ENCODE peak calls at places on chromosome 20, in six cellular contexts. T is adrenal gland, U is body of pancreas, H is ovary, I is GM12878, J is transverse colon. G is an unnamed sample.

GRCh38 chr20:63264002-63264401 is 8.6 kb upstream of the ARFGAP1 start:
- DNase-seq in T (no peak), U (no peak), H (no peak), I (no peak), J (no peak), G (no peak)

GRCh38 chr20:25000268-25000801 is 7.8 kb upstream of the APMAP start:
- DNase-seq in T (peak; percentile 82), U (peak; percentile 98), H (no peak), I (no peak), J (peak; percentile 38), G (no peak)

GRCh38 chr20:47272893-47273590 is 83.5 kb downstream of the ZMYND8 start:
- DNase-seq in T (peak; percentile 65), U (peak; percentile 55), H (peak; percentile 46), I (peak; percentile 46), J (peak; percentile 31), G (no peak)

GRCh38 chr20:25470045-25470444 is 62.6 kb downstream of the GINS1 start:
- DNase-seq in T (no peak), U (peak; percentile 55), H (no peak), I (peak; percentile 13), J (peak; percentile 49), G (no peak)

GRCh38 chr20:61912665-61913422 is 152.8 kb downstream of the TAF4 start:
- DNase-seq in T (no peak), U (no peak), H (no peak), I (peak; percentile 90), J (no peak), G (no peak)

GRCh38 chr20:32474967-32475819 is 109.9 kb downstream of the NOL4L start:
- DNase-seq in T (peak; percentile 97), U (peak; percentile 89), H (peak; percentile 99), I (no peak), J (peak; percentile 94), G (no peak)

GRCh38 chr20:51350941-51351631 is 191.4 kb downstream of the NFATC2 start:
- DNase-seq in T (no peak), U (no peak), H (no peak), I (no peak), J (no peak), G (no peak)

GRCh38 chr20:8912731-8913130 is 156.2 kb upstream of the PLCB4 start:
- DNase-seq in T (no peak), U (no peak), H (no peak), I (no peak), J (no peak), G (no peak)

GRCh38 chr20:58647814-58648501 is 3.1 kb upstream of the STX16 start:
- DNase-seq in T (peak; percentile 20), U (no peak), H (no peak), I (no peak), J (no peak), G (no peak)

GRCh38 chr20:46920114-46920513 is 25.5 kb downstream of the EYA2 start:
- DNase-seq in T (no peak), U (no peak), H (no peak), I (no peak), J (peak; percentile 46), G (no peak)

GRCh38 chr20:62964700-62965099 is 12.2 kb downstream of the SLC17A9 start:
- DNase-seq in T (no peak), U (no peak), H (no peak), I (no peak), J (no peak), G (no peak)

GRCh38 chr20:42639140-42639539 is 550.6 kb downstream of the PTPRT start:
- DNase-seq in T (no peak), U (no peak), H (no peak), I (no peak), J (no peak), G (no peak)

GRCh38 chr20:208937-209566 is 18.0 kb upstream of the DEFB129 start:
- DNase-seq in T (no peak), U (no peak), H (no peak), I (no peak), J (no peak), G (no peak)

GRCh38 chr20:20393207-20393606 is 25.3 kb downstream of the INSM1 start:
- DNase-seq in T (no peak), U (no peak), H (no peak), I (no peak), J (no peak), G (no peak)

GRCh38 chr20:48157970-48158369 is 372.7 kb upstream of the SULF2 start:
- DNase-seq in T (no peak), U (no peak), H (peak; percentile 50), I (no peak), J (no peak), G (no peak)

GRCh38 chr20:63377256-63378114 is 16.3 kb upstream of the CHRNA4 start:
- DNase-seq in T (no peak), U (no peak), H (no peak), I (no peak), J (no peak), G (no peak)

GRCh38 chr20:60046860-60047259 is 88.6 kb downstream of the CDH26 start:
- DNase-seq in T (no peak), U (no peak), H (no peak), I (no peak), J (no peak), G (no peak)

GRCh38 chr20:62452475-62453095 is 23.2 kb downstream of the GATA5 start:
- DNase-seq in T (no peak), U (no peak), H (no peak), I (no peak), J (peak; percentile 36), G (no peak)

GRCh38 chr20:57910716-57911115 is 200.9 kb upstream of the PMEPA1 start:
- DNase-seq in T (no peak), U (no peak), H (no peak), I (no peak), J (no peak), G (no peak)

GRCh38 chr20:62368629-62369507 is 1.8 kb upstream of the LAMA5 start:
- DNase-seq in T (peak; percentile 83), U (peak; percentile 72), H (peak; percentile 52), I (no peak), J (peak; percentile 59), G (no peak)

GRCh38 chr20:59010995-59011873 is 4.2 kb upstream of the CTSZ start:
- DNase-seq in T (peak; percentile 31), U (no peak), H (no peak), I (no peak), J (no peak), G (no peak)

GRCh38 chr20:19241440-19241839 is 29.0 kb downstream of the SLC24A3 start:
- DNase-seq in T (no peak), U (no peak), H (no peak), I (no peak), J (no peak), G (no peak)

GRCh38 chr20:2005831-2006426 is 12.1 kb upstream of the PDYN start:
- DNase-seq in T (peak; percentile 83), U (peak; percentile 59), H (peak; percentile 36), I (no peak), J (peak; percentile 63), G (no peak)

GRCh38 chr20:34824026-34824860 is 1.2 kb downstream of the NCOA6 start:
- DNase-seq in T (peak; percentile 76), U (peak; percentile 82), H (peak; percentile 34), I (peak; percentile 58), J (peak; percentile 89), G (no peak)
- TF ChIP-seq POLR2A in T (no peak), U (no peak), H (no peak), I (no peak), J (peak; percentile 96), G (peak; percentile 71)

DNA sequence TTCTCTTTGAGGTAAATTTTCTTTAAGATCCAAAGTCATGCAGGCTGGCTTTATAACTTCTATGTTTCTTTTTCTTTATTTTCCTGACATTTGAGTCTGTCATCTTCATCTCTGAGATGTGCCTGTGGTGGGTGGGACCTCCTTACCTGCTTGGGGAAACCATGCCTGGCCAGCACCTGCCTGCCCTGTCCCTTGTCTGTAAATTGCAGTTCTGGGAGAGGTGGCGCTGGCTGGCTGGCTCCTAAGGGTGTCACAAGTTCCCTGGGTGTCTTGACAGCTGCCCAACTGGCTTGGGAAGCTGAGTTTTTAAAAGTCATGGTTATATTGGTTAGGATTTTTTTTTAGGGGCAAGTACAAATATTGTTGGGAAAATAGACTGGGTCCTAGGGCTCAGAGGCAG is 36.3 kb downstream of the SCAND1 start:
- DNase-seq in T (no peak), U (peak; percentile 31), H (no peak), I (no peak), J (no peak), G (no peak)
- H3K36me3 ChIP-seq in T (no peaks in the 10 kb centered on the region), U (peaks cover 8% of the 10 kb centered on the region), H (no peaks in the 10 kb centered on the region), I (peaks cover 7% of the 10 kb centered on the region), J (no peaks in the 10 kb centered on the region), G (peaks cover 23% of the 10 kb centered on the region)

DNA sequence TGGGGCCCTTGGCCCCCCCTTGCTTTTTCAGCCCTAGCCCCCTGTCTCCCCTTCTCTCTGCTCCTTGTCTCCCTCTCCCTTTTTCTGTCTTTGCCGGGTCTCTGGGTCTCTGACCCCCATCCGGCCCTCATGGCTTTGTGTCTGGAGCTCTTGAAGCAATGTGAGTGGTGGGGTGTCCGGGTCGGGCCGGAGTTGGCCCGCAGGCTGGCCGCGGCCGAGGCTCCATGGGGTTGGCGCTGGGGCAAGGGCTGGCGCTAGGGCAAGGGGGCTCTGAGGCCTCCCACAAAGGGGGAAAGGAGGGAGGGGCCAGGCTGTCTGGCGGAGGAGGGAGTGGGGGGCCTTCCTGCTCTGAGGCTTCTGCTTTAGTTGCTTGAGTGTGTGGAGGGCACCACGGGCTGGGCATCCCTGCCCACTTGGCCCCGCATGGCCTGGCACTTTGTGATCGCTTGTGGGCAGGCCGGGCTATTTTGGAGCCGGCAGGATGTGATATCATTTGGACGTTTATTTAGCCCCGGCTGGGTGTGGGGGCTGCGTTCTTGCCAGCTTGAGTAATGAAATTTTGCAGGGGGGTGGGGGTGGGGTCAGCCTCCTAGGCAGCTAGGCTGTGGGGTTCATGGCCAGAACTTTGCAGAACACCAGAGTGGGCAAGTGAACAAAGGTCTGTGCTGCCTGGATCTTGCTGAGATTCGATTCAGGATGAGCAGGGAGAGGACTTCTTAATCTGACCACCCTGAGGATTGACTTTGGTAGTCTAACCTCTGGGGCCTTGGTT is 78.7 kb upstream of the MYL9 start:
- DNase-seq in T (peak; percentile 58), U (peak; percentile 65), H (peak; percentile 68), I (no peak), J (peak; percentile 43), G (no peak)
- H3K4me1 ChIP-seq in T (peaks cover 52% of the 10 kb centered on the region), U (peaks cover 58% of the 10 kb centered on the region), H (peaks cover 18% of the 10 kb centered on the region), I (peaks cover 48% of the 10 kb centered on the region), J (peaks cover 64% of the 10 kb centered on the region), G (peaks cover 60% of the 10 kb centered on the region)

GRCh38 chr20:38602185-38602581 is 574 bp downstream of the ARHGAP40 start:
- DNase-seq in T (no peak), U (no peak), H (no peak), I (no peak), J (no peak), G (no peak)

GRCh38 chr20:38603286-38603685 is 1.7 kb downstream of the ARHGAP40 start:
- DNase-seq in T (no peak), U (no peak), H (no peak), I (no peak), J (no peak), G (no peak)

GRCh38 chr20:38601216-38602184 is at the start of gene ARHGAP40:
- DNase-seq in T (no peak), U (no peak), H (no peak), I (no peak), J (peak; percentile 11), G (no peak)

GRCh38 chr20:38600057-38600456 is 1.6 kb upstream of the ARHGAP40 start:
- DNase-seq in T (no peak), U (no peak), H (no peak), I (no peak), J (no peak), G (no peak)

DNA sequence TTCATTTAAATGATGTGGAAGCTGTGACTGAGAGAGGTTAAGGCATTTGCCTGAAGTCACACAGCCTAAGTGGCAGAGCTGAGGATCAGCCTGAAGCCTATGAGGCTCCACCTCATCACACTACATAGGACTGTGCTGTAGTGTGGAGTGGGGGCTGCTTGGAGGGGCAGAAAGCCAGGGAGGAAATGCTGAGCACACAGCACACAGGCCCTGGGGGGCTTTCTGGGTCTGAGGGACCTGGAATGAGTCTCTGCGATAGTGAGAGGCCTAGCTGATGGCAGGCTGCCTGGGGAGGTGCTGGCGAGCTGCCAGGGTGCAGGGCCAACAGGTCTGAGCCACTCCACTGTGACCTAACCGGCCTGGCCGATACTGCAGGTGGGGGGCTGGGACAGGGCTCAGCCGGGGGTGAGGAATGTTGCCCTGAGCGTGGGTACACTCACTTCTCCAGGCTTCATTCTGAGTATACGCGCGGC is 2.2 kb upstream of the ARHGAP40 start:
- DNase-seq in T (peak; percentile 72), U (peak; percentile 87), H (no peak), I (no peak), J (no peak), G (no peak)
- TF ChIP-seq POLR2A in T (no peak), U (no peak), H (no peak), I (no peak), J (no peak), G (no peak)